ENCODE peak calls at places on chromosome 13, in nine cellular contexts. X is brain microvascular endothelial cell; N is NCI-H774; V is effector CD4-positive, alpha-beta T cell; Q is head of caudate nucleus; W is fibroblast of gingiva; L is DMS79; Y is T-helper 2 cell; T is renal cortical epithelial cell. C is an unnamed sample.

GRCh38 chr13:111664696-111665095 is 344.3 kb downstream of the TEX29 start:
- DNase-seq in X (no peak), N (no peak), V (no peak), Q (no peak), W (no peak), L (no peak), Y (no peak), T (no peak), C (no peak)

GRCh38 chr13:111370570-111371150 is 50.2 kb downstream of the TEX29 start:
- DNase-seq in X (no peak), N (no peak), V (no peak), Q (peak; percentile 36), W (no peak), L (no peak), Y (no peak), T (no peak), C (no peak)

GRCh38 chr13:98576215-98576945 is 527 bp downstream of the STK24 start:
- DNase-seq in X (no peak), N (peak; percentile 21), V (peak; percentile 28), Q (peak; percentile 52), W (peak; percentile 21), L (no peak), Y (peak; percentile 29), T (no peak), C (peak; percentile 87)

GRCh38 chr13:77429320-77430142 is 102.6 kb upstream of the MYCBP2 start:
- DNase-seq in X (peak; percentile 28), N (no peak), V (no peak), Q (no peak), W (no peak), L (no peak), Y (no peak), T (no peak), C (no peak)

GRCh38 chr13:48559638-48560320 is 26.9 kb upstream of the RCBTB2 start:
- DNase-seq in X (peak; percentile 58), N (no peak), V (no peak), Q (no peak), W (peak; percentile 31), L (no peak), Y (no peak), T (no peak), C (no peak)

GRCh38 chr13:43023244-43023931 is at the start of gene DNAJC15:
- DNase-seq in X (peak; percentile 87), N (peak; percentile 0), V (peak; percentile 34), Q (peak; percentile 92), W (peak; percentile 89), L (no peak), Y (peak; percentile 68), T (peak; percentile 54), C (peak; percentile 91)

GRCh38 chr13:101569807-101570206 is 117.3 kb downstream of the ITGBL1 start:
- DNase-seq in X (no peak), N (no peak), V (no peak), Q (no peak), W (no peak), L (no peak), Y (no peak), T (no peak), C (no peak)

GRCh38 chr13:34469212-34469983 is 472.7 kb upstream of the NBEA start:
- DNase-seq in X (no peak), N (peak; percentile 8), V (no peak), Q (no peak), W (no peak), L (peak; percentile 49), Y (no peak), T (peak; percentile 82), C (no peak)

GRCh38 chr13:52010890-52011689 is at the start of gene ATP7B:
- DNase-seq in X (no peak), N (no peak), V (peak; percentile 17), Q (peak; percentile 43), W (no peak), L (no peak), Y (peak; percentile 15), T (no peak), C (peak; percentile 73)

GRCh38 chr13:113155201-113155600 is 3.2 kb upstream of the PROZ start:
- DNase-seq in X (no peak), N (no peak), V (no peak), Q (no peak), W (no peak), L (no peak), Y (no peak), T (no peak), C (no peak)

GRCh38 chr13:46562581-46562980 is 9.6 kb downstream of the LRCH1 start:
- DNase-seq in X (no peak), N (no peak), V (no peak), Q (no peak), W (no peak), L (no peak), Y (no peak), T (no peak), C (no peak)

GRCh38 chr13:48965736-48966135 is 10.0 kb upstream of the FNDC3A start:
- DNase-seq in X (no peak), N (no peak), V (no peak), Q (no peak), W (no peak), L (no peak), Y (no peak), T (no peak), C (no peak)

GRCh38 chr13:42330991-42331390 is 59.0 kb downstream of the AKAP11 start:
- DNase-seq in X (no peak), N (no peak), V (no peak), Q (no peak), W (peak; percentile 30), L (no peak), Y (no peak), T (no peak), C (no peak)

GRCh38 chr13:101730420-101731000 is 278.0 kb downstream of the ITGBL1 start:
- DNase-seq in X (no peak), N (peak; percentile 12), V (no peak), Q (no peak), W (peak; percentile 7), L (no peak), Y (no peak), T (peak; percentile 46), C (no peak)

GRCh38 chr13:83215627-83216026 is 666.6 kb downstream of the SLITRK1 start:
- DNase-seq in X (peak; percentile 5), N (no peak), V (no peak), Q (no peak), W (peak; percentile 84), L (no peak), Y (no peak), T (peak; percentile 55), C (no peak)

GRCh38 chr13:99983401-99984133 is 2.0 kb downstream of the ZIC2 start:
- DNase-seq in X (no peak), N (no peak), V (no peak), Q (peak; percentile 28), W (no peak), L (no peak), Y (no peak), T (no peak), C (no peak)

GRCh38 chr13:91482427-91482826 is 84.0 kb downstream of the GPC5 start:
- DNase-seq in X (peak; percentile 34), N (no peak), V (no peak), Q (no peak), W (no peak), L (no peak), Y (no peak), T (peak; percentile 13), C (no peak)

GRCh38 chr13:48849515-48849914 is 126.2 kb upstream of the FNDC3A start:
- DNase-seq in X (peak; percentile 16), N (no peak), V (no peak), Q (peak; percentile 59), W (no peak), L (no peak), Y (no peak), T (no peak), C (no peak)

GRCh38 chr13:27619711-27620376 is 485 bp downstream of the LNX2 start:
- DNase-seq in X (peak; percentile 11), N (no peak), V (peak; percentile 25), Q (peak; percentile 63), W (peak; percentile 20), L (no peak), Y (peak; percentile 34), T (no peak), C (peak; percentile 88)

GRCh38 chr13:61988810-61989209 is 573.2 kb upstream of the PCDH20 start:
- DNase-seq in X (no peak), N (no peak), V (no peak), Q (no peak), W (no peak), L (no peak), Y (no peak), T (peak; percentile 2), C (no peak)

GRCh38 chr13:99415851-99416331 is 85.4 kb upstream of the TM9SF2 start:
- DNase-seq in X (no peak), N (no peak), V (no peak), Q (no peak), W (no peak), L (no peak), Y (no peak), T (no peak), C (no peak)

GRCh38 chr13:113918580-113918979 is 54.7 kb upstream of the GAS6 start:
- DNase-seq in X (no peak), N (no peak), V (no peak), Q (peak; percentile 21), W (no peak), L (no peak), Y (no peak), T (no peak), C (no peak)

GRCh38 chr13:110756268-110756667 is 42.8 kb downstream of the ING1 start:
- DNase-seq in X (peak; percentile 90), N (no peak), V (no peak), Q (no peak), W (no peak), L (no peak), Y (no peak), T (no peak), C (no peak)

GRCh38 chr13:49220035-49220855 is at the start of gene MLNR:
- DNase-seq in X (no peak), N (no peak), V (peak; percentile 18), Q (peak; percentile 36), W (peak; percentile 19), L (no peak), Y (peak; percentile 22), T (no peak), C (peak; percentile 74)

GRCh38 chr13:28574617-28575142 is 79.8 kb upstream of the FLT1 start:
- DNase-seq in X (peak; percentile 97), N (no peak), V (no peak), Q (peak; percentile 44), W (peak; percentile 65), L (no peak), Y (no peak), T (peak; percentile 99), C (no peak)

GRCh38 chr13:68232351-68233130 is 1002.4 kb upstream of the PCDH9 start:
- DNase-seq in X (peak; percentile 11), N (no peak), V (no peak), Q (no peak), W (no peak), L (no peak), Y (no peak), T (peak; percentile 6), C (no peak)

GRCh38 chr13:26183416-26183815 is 38.7 kb downstream of the RNF6 start:
- DNase-seq in X (no peak), N (no peak), V (no peak), Q (no peak), W (no peak), L (no peak), Y (no peak), T (no peak), C (no peak)

GRCh38 chr13:75294110-75294509 is 187.9 kb downstream of the TBC1D4 start:
- DNase-seq in X (no peak), N (no peak), V (no peak), Q (no peak), W (no peak), L (no peak), Y (no peak), T (peak; percentile 71), C (no peak)

GRCh38 chr13:45989607-45990006 is 62.9 kb downstream of the ZC3H13 start:
- DNase-seq in X (peak; percentile 0), N (no peak), V (no peak), Q (no peak), W (peak; percentile 78), L (no peak), Y (no peak), T (peak; percentile 58), C (no peak)

GRCh38 chr13:32645854-32646253 is 59.6 kb downstream of the PDS5B start:
- DNase-seq in X (no peak), N (no peak), V (no peak), Q (no peak), W (no peak), L (no peak), Y (no peak), T (no peak), C (no peak)

GRCh38 chr13:77810430-77810829 is 108.2 kb downstream of the EDNRB start:
- DNase-seq in X (no peak), N (no peak), V (no peak), Q (no peak), W (peak; percentile 59), L (no peak), Y (no peak), T (no peak), C (no peak)